ENCODE peak calls at places on chromosomes 4 and X, in seven cellular contexts. One of them, this sample, is unnamed.
A peak's percentile ranks its signal among the peaks of the same experiment; 100 is the strongest.

GRCh38 chrX:12011075-12011474 is 127.2 kb upstream of the FRMPD4 start:
- DNase-seq in left lung: no peak
- DNase-seq in endodermal cell: no peak
- DNase-seq in transverse colon: no peak
- DNase-seq in sigmoid colon: no peak
- DNase-seq in PC-3: peak; percentile 76
- DNase-seq in thoracic aorta: no peak
- DNase-seq in this sample: no peak

GRCh38 chr4:177579649-177580048 is 137.4 kb upstream of the AGA start:
- DNase-seq in left lung: no peak
- DNase-seq in endodermal cell: no peak
- DNase-seq in transverse colon: no peak
- DNase-seq in sigmoid colon: no peak
- DNase-seq in PC-3: peak; percentile 10
- DNase-seq in thoracic aorta: no peak
- DNase-seq in this sample: no peak

GRCh38 chr4:142547974-142548373 is 298.1 kb downstream of the INPP4B start:
- DNase-seq in left lung: no peak
- DNase-seq in endodermal cell: no peak
- DNase-seq in transverse colon: no peak
- DNase-seq in sigmoid colon: no peak
- DNase-seq in PC-3: no peak
- DNase-seq in thoracic aorta: no peak
- DNase-seq in this sample: no peak

GRCh38 chr4:3871181-3871852 is 105.1 kb downstream of the ADRA2C start:
- DNase-seq in left lung: peak; percentile 73
- DNase-seq in endodermal cell: peak; percentile 96
- DNase-seq in transverse colon: no peak
- DNase-seq in sigmoid colon: peak; percentile 56
- DNase-seq in PC-3: no peak
- DNase-seq in thoracic aorta: no peak
- DNase-seq in this sample: peak; percentile 21

GRCh38 chr4:112589207-112589606 is 47.5 kb downstream of the ZGRF1 start:
- DNase-seq in left lung: no peak
- DNase-seq in endodermal cell: no peak
- DNase-seq in transverse colon: no peak
- DNase-seq in sigmoid colon: no peak
- DNase-seq in PC-3: no peak
- DNase-seq in thoracic aorta: no peak
- DNase-seq in this sample: no peak

GRCh38 chrX:63387411-63387810 is 36.3 kb upstream of the SPIN4 start:
- DNase-seq in left lung: no peak
- DNase-seq in endodermal cell: no peak
- DNase-seq in transverse colon: no peak
- DNase-seq in sigmoid colon: no peak
- DNase-seq in PC-3: no peak
- DNase-seq in thoracic aorta: no peak
- DNase-seq in this sample: no peak

GRCh38 chrX:68997911-68998310 is 167.3 kb downstream of the PJA1 start:
- DNase-seq in left lung: no peak
- DNase-seq in endodermal cell: no peak
- DNase-seq in transverse colon: peak; percentile 31
- DNase-seq in sigmoid colon: peak; percentile 86
- DNase-seq in PC-3: peak; percentile 16
- DNase-seq in thoracic aorta: no peak
- DNase-seq in this sample: no peak

GRCh38 chr4:139595989-139596679 is 40.1 kb upstream of the SETD7 start:
- DNase-seq in left lung: no peak
- DNase-seq in endodermal cell: peak; percentile 62
- DNase-seq in transverse colon: no peak
- DNase-seq in sigmoid colon: peak; percentile 71
- DNase-seq in PC-3: peak; percentile 85
- DNase-seq in thoracic aorta: no peak
- DNase-seq in this sample: no peak

GRCh38 chrX:69424910-69425309 is 79.2 kb upstream of the NALF2 start:
- DNase-seq in left lung: no peak
- DNase-seq in endodermal cell: no peak
- DNase-seq in transverse colon: no peak
- DNase-seq in sigmoid colon: no peak
- DNase-seq in PC-3: no peak
- DNase-seq in thoracic aorta: no peak
- DNase-seq in this sample: no peak

GRCh38 chr4:138911903-138912713 is 103.5 kb upstream of the NOCT start:
- DNase-seq in left lung: no peak
- DNase-seq in endodermal cell: no peak
- DNase-seq in transverse colon: peak; percentile 47
- DNase-seq in sigmoid colon: no peak
- DNase-seq in PC-3: peak; percentile 61
- DNase-seq in thoracic aorta: no peak
- DNase-seq in this sample: peak; percentile 42

GRCh38 chr4:94459462-94460161 is 7.9 kb downstream of the PDLIM5 start:
- DNase-seq in left lung: no peak
- DNase-seq in endodermal cell: no peak
- DNase-seq in transverse colon: no peak
- DNase-seq in sigmoid colon: no peak
- DNase-seq in PC-3: no peak
- DNase-seq in thoracic aorta: no peak
- DNase-seq in this sample: no peak

GRCh38 chrX:72123471-72124185 is 8.1 kb downstream of the RTL5 start:
- DNase-seq in left lung: no peak
- DNase-seq in endodermal cell: peak; percentile 86
- DNase-seq in transverse colon: no peak
- DNase-seq in sigmoid colon: peak; percentile 72
- DNase-seq in PC-3: no peak
- DNase-seq in thoracic aorta: peak; percentile 28
- DNase-seq in this sample: peak; percentile 33

GRCh38 chrX:129939986-129940385 is 34.0 kb downstream of the UTP14A start:
- DNase-seq in left lung: no peak
- DNase-seq in endodermal cell: peak; percentile 60
- DNase-seq in transverse colon: no peak
- DNase-seq in sigmoid colon: no peak
- DNase-seq in PC-3: no peak
- DNase-seq in thoracic aorta: no peak
- DNase-seq in this sample: no peak

GRCh38 chr4:22962186-22962786 is 269.5 kb downstream of the GBA3 start:
- DNase-seq in left lung: no peak
- DNase-seq in endodermal cell: peak; percentile 53
- DNase-seq in transverse colon: no peak
- DNase-seq in sigmoid colon: no peak
- DNase-seq in PC-3: peak; percentile 76
- DNase-seq in thoracic aorta: no peak
- DNase-seq in this sample: no peak

GRCh38 chr4:52864816-52865215 is 2.7 kb downstream of the RASL11B start:
- DNase-seq in left lung: no peak
- DNase-seq in endodermal cell: no peak
- DNase-seq in transverse colon: no peak
- DNase-seq in sigmoid colon: no peak
- DNase-seq in PC-3: no peak
- DNase-seq in thoracic aorta: no peak
- DNase-seq in this sample: no peak

DNA sequence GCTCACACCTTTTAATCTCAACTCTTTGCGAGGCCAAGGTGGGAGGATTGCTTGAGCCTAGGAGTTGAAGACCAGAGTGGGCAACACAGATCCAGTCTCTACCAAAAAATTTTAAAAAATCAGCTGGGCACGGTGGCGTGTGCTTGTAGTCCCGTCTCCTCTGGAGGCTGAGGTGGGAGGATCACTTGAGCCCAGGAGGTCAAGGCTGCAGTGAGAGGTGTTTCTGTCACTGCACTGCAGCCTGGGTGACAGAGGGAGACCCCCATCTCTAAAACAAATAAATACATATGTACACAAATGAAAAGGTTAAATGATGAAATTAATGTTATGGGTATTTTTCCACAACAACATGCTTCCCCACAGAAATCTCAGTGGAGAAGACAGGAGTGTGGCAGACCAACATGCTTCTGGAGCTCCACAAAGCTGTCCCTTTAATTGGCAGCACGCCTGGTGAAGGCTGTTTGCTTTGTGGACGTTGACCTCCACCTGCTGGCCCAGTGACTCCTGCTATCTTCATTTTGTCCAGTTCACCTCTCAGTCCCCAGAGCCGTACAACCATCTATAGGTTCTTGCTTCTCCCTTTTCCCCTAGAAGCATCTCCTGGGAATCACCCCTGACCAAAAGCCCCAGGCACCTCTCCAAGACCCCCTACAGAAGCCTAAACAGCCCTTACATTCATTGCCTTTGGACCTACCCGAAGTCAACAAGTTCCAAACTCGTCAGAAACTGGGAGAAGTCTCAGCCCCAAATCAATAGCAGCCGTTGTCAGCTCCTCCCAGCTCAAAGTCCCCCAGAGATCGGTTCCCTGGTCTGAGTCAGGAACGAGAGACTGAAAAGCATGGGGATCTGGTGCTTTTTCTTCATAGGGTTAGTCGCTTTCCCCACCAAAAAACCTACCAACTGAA is 36.4 kb upstream of the CD99 start:
- DNase-seq in left lung: no peak
- DNase-seq in endodermal cell: peak; percentile 69
- DNase-seq in transverse colon: peak; percentile 77
- DNase-seq in sigmoid colon: no peak
- DNase-seq in PC-3: no peak
- DNase-seq in thoracic aorta: no peak
- DNase-seq in this sample: no peak
- H3K4me3 ChIP-seq in left lung: no peak overlapping the region
- H3K4me3 ChIP-seq in endodermal cell: no peak overlapping the region
- H3K4me3 ChIP-seq in transverse colon: no peak overlapping the region
- H3K4me3 ChIP-seq in sigmoid colon: no peak overlapping the region
- H3K4me3 ChIP-seq in PC-3: no peak overlapping the region
- H3K4me3 ChIP-seq in thoracic aorta: no peak overlapping the region
- H3K4me3 ChIP-seq in this sample: no peak overlapping the region

GRCh38 chrX:149508467-149508866 is 3.4 kb upstream of the IDS start:
- DNase-seq in left lung: no peak
- DNase-seq in endodermal cell: no peak
- DNase-seq in transverse colon: no peak
- DNase-seq in sigmoid colon: no peak
- DNase-seq in PC-3: no peak
- DNase-seq in thoracic aorta: no peak
- DNase-seq in this sample: no peak

GRCh38 chrX:149513713-149514427 is 8.8 kb upstream of the IDS start:
- DNase-seq in left lung: no peak
- DNase-seq in endodermal cell: no peak
- DNase-seq in transverse colon: no peak
- DNase-seq in sigmoid colon: no peak
- DNase-seq in PC-3: peak; percentile 58
- DNase-seq in thoracic aorta: no peak
- DNase-seq in this sample: no peak

GRCh38 chrX:149512225-149512885 is 7.2 kb upstream of the IDS start:
- DNase-seq in left lung: no peak
- DNase-seq in endodermal cell: peak; percentile 89
- DNase-seq in transverse colon: peak; percentile 63
- DNase-seq in sigmoid colon: no peak
- DNase-seq in PC-3: peak; percentile 73
- DNase-seq in thoracic aorta: no peak
- DNase-seq in this sample: peak; percentile 69

GRCh38 chrX:149511081-149511480 is 6.0 kb upstream of the IDS start:
- DNase-seq in left lung: no peak
- DNase-seq in endodermal cell: no peak
- DNase-seq in transverse colon: no peak
- DNase-seq in sigmoid colon: no peak
- DNase-seq in PC-3: peak; percentile 95
- DNase-seq in thoracic aorta: no peak
- DNase-seq in this sample: no peak

DNA sequence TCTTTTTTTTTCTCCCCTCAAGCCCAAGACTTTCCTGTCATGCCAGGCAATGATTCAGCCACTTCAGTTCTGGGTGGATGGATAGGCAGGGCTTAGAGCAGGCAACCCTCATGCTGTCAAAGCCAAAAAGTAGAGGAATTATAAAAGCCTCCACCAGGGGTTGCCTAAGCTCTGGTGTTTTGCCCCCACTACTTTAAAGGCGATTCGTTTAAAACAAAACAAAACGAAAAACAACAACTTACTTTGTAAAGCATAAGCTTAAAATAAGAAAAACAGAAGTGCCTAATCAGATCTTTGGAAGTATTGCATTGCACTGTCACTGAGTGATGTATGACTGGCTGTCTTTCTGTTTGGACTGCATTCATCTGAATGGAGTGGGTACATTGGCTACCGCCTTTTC is 5.3 kb upstream of the IDS start:
- DNase-seq in left lung: no peak
- DNase-seq in endodermal cell: no peak
- DNase-seq in transverse colon: no peak
- DNase-seq in sigmoid colon: no peak
- DNase-seq in PC-3: peak; percentile 54
- DNase-seq in thoracic aorta: no peak
- DNase-seq in this sample: no peak
- TF ChIP-seq CTCF in left lung: no peak
- TF ChIP-seq CTCF in endodermal cell: peak; percentile 55
- TF ChIP-seq CTCF in transverse colon: no peak
- TF ChIP-seq CTCF in sigmoid colon: no peak
- TF ChIP-seq CTCF in PC-3: peak; percentile 51
- TF ChIP-seq CTCF in thoracic aorta: peak; percentile 30
- TF ChIP-seq CTCF in this sample: no peak

GRCh38 chr4:159250751-159251325 is 148.0 kb downstream of the RAPGEF2 start:
- DNase-seq in left lung: peak; percentile 70
- DNase-seq in endodermal cell: no peak
- DNase-seq in transverse colon: no peak
- DNase-seq in sigmoid colon: no peak
- DNase-seq in PC-3: no peak
- DNase-seq in thoracic aorta: no peak
- DNase-seq in this sample: no peak

GRCh38 chr4:159248383-159249178 is 145.7 kb downstream of the RAPGEF2 start:
- DNase-seq in left lung: no peak
- DNase-seq in endodermal cell: no peak
- DNase-seq in transverse colon: no peak
- DNase-seq in sigmoid colon: no peak
- DNase-seq in PC-3: no peak
- DNase-seq in thoracic aorta: no peak
- DNase-seq in this sample: no peak

GRCh38 chr4:159256037-159256436 is 153.2 kb downstream of the RAPGEF2 start:
- DNase-seq in left lung: no peak
- DNase-seq in endodermal cell: no peak
- DNase-seq in transverse colon: no peak
- DNase-seq in sigmoid colon: no peak
- DNase-seq in PC-3: no peak
- DNase-seq in thoracic aorta: no peak
- DNase-seq in this sample: no peak

DNA sequence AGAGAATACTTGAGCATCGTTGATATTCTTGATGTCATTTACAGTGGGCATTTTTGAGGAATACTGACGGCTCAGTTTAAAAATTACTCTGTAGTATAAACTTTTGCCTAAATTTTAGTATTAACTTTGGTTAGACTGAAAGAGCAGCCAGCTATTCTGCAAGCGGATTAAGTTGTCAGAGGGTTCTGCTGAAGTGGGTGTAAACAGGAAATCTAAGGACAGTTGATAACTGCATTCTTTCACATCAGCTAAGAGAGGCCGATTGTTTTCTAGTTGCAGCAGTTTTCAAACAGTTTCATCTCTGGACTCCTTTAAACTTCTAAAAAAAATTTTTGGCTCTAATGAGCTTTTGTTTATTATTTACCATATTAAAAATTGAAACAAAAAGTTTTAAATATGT is 149.6 kb downstream of the RAPGEF2 start:
- DNase-seq in left lung: no peak
- DNase-seq in endodermal cell: no peak
- DNase-seq in transverse colon: no peak
- DNase-seq in sigmoid colon: no peak
- DNase-seq in PC-3: no peak
- DNase-seq in thoracic aorta: no peak
- DNase-seq in this sample: no peak
- H3K4me1 ChIP-seq in left lung: peaks cover 6% of the 10 kb centered on the region
- H3K4me1 ChIP-seq in endodermal cell: peaks cover 3% of the 10 kb centered on the region
- H3K4me1 ChIP-seq in transverse colon: peaks cover 7% of the 10 kb centered on the region
- H3K4me1 ChIP-seq in sigmoid colon: no peaks in the 10 kb centered on the region
- H3K4me1 ChIP-seq in PC-3: no peaks in the 10 kb centered on the region
- H3K4me1 ChIP-seq in thoracic aorta: peaks cover 12% of the 10 kb centered on the region
- H3K4me1 ChIP-seq in this sample: peaks cover 5% of the 10 kb centered on the region

GRCh38 chrX:133984857-133985163 is 584 bp downstream of the GPC3 start:
- DNase-seq in left lung: no peak
- DNase-seq in endodermal cell: no peak
- DNase-seq in transverse colon: no peak
- DNase-seq in sigmoid colon: no peak
- DNase-seq in PC-3: no peak
- DNase-seq in thoracic aorta: no peak
- DNase-seq in this sample: no peak
- H3K4me3 ChIP-seq in left lung: peak overlapping the region; percentile 5
- H3K4me3 ChIP-seq in endodermal cell: peak overlapping the region; percentile 75
- H3K4me3 ChIP-seq in transverse colon: no peak overlapping the region
- H3K4me3 ChIP-seq in sigmoid colon: no peak overlapping the region
- H3K4me3 ChIP-seq in PC-3: no peak overlapping the region
- H3K4me3 ChIP-seq in thoracic aorta: no peak overlapping the region
- H3K4me3 ChIP-seq in this sample: no peak overlapping the region

This sample was measured in pancreas.